ENCODE peak calls at places on chromosomes 11 and 22, in four cellular contexts. One of them, this sample, is unnamed. For H3K4me1 and H3K9me3, the result is how much of the 10 kb centered on the place peaks cover.

GRCh38 chr22:28247667-28248363 is 328.8 kb upstream of the PITPNB start:
- DNase-seq in colonic mucosa: no peak
- DNase-seq in PC-9: no peak
- DNase-seq in HCT116: no peak
- DNase-seq in this sample: no peak

GRCh38 chr11:46977940-46978595 is 41.5 kb downstream of the CSTPP1 start:
- DNase-seq in colonic mucosa: no peak
- DNase-seq in PC-9: no peak
- DNase-seq in HCT116: no peak
- DNase-seq in this sample: no peak

GRCh38 chr22:24400726-24401596 is 26.4 kb upstream of the ADORA2A start:
- DNase-seq in colonic mucosa: no peak
- DNase-seq in PC-9: no peak
- DNase-seq in HCT116: no peak
- DNase-seq in this sample: no peak

GRCh38 chr11:134637091-134638015 is 225.3 kb upstream of the B3GAT1 start:
- DNase-seq in colonic mucosa: peak
- DNase-seq in PC-9: no peak
- DNase-seq in HCT116: no peak
- DNase-seq in this sample: no peak

GRCh38 chr22:36734171-36735058 is 30.9 kb upstream of the CACNG2 start:
- DNase-seq in colonic mucosa: no peak
- DNase-seq in PC-9: no peak
- DNase-seq in HCT116: no peak
- DNase-seq in this sample: no peak

GRCh38 chr11:70142171-70142875 is 60.8 kb upstream of the FADD start:
- DNase-seq in colonic mucosa: no peak
- DNase-seq in PC-9: peak
- DNase-seq in HCT116: peak
- DNase-seq in this sample: no peak

GRCh38 chr11:100925935-100926334 is 203.7 kb downstream of the PGR start:
- DNase-seq in colonic mucosa: no peak
- DNase-seq in PC-9: no peak
- DNase-seq in HCT116: peak
- DNase-seq in this sample: no peak

GRCh38 chr11:75631086-75631694 is 37.6 kb downstream of the MAP6 start:
- DNase-seq in colonic mucosa: no peak
- DNase-seq in PC-9: no peak
- DNase-seq in HCT116: no peak
- DNase-seq in this sample: no peak

GRCh38 chr11:110859998-110860397 is 147.8 kb upstream of the ARHGAP20 start:
- DNase-seq in colonic mucosa: peak
- DNase-seq in PC-9: no peak
- DNase-seq in HCT116: no peak
- DNase-seq in this sample: peak

GRCh38 chr11:1882265-1883238 is 9.1 kb downstream of the PRR33 start:
- DNase-seq in colonic mucosa: peak
- DNase-seq in PC-9: peak
- DNase-seq in HCT116: peak
- DNase-seq in this sample: peak

GRCh38 chr11:95827661-95828060 is 37.4 kb downstream of the CEP57 start:
- DNase-seq in colonic mucosa: no peak
- DNase-seq in PC-9: no peak
- DNase-seq in HCT116: no peak
- DNase-seq in this sample: no peak

GRCh38 chr11:86069408-86070086 is 663 bp upstream of the PICALM start:
- DNase-seq in colonic mucosa: peak
- DNase-seq in PC-9: peak
- DNase-seq in HCT116: peak
- DNase-seq in this sample: no peak

GRCh38 chr11:14503023-14503422 is 3.4 kb upstream of the COPB1 start:
- DNase-seq in colonic mucosa: no peak
- DNase-seq in PC-9: no peak
- DNase-seq in HCT116: no peak
- DNase-seq in this sample: no peak

GRCh38 chr11:15742626-15743243 is 613.6 kb downstream of the SOX6 start:
- DNase-seq in colonic mucosa: no peak
- DNase-seq in PC-9: no peak
- DNase-seq in HCT116: no peak
- DNase-seq in this sample: no peak

GRCh38 chr22:39470462-39471335 is 13.9 kb downstream of the MGAT3 start:
- DNase-seq in colonic mucosa: no peak
- DNase-seq in PC-9: no peak
- DNase-seq in HCT116: no peak
- DNase-seq in this sample: no peak

GRCh38 chr22:42581762-42582716 is 28.3 kb downstream of the SERHL2 start:
- DNase-seq in colonic mucosa: peak
- DNase-seq in PC-9: peak
- DNase-seq in HCT116: peak
- DNase-seq in this sample: peak

GRCh38 chr11:133576351-133576750 is 44.0 kb upstream of the OPCML start:
- DNase-seq in colonic mucosa: no peak
- DNase-seq in PC-9: no peak
- DNase-seq in HCT116: no peak
- DNase-seq in this sample: no peak

GRCh38 chr22:36334081-36334831 is 53.5 kb downstream of the MYH9 start:
- DNase-seq in colonic mucosa: peak
- DNase-seq in PC-9: peak
- DNase-seq in HCT116: no peak
- DNase-seq in this sample: no peak

DNA sequence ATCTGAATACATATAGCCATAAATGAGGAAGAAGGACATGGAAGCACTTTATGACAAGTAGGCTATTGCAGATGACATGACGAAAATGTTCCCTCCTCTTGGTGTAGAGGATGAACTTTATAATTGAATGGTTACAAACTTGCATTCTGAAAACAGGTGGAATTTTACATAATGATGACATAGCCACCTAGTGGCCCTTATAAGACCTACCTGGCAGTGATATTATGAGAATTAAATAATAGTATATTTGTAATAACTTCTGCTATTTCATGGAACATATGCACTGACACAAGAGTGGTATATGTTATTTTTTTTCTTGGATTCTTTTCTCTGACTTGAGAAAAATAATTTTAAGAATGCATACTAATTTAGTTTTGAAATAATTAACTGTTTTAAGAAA is 22.9 kb downstream of the TRIM22 start:
- DNase-seq in colonic mucosa: no peak
- DNase-seq in PC-9: no peak
- DNase-seq in HCT116: peak
- DNase-seq in this sample: no peak
- TF ChIP-seq CTCF in colonic mucosa: no peak
- TF ChIP-seq CTCF in PC-9: peak
- TF ChIP-seq CTCF in HCT116: peak
- TF ChIP-seq CTCF in this sample: no peak

GRCh38 chr11:121451982-121452608 is at the start of gene SORL1:
- DNase-seq in colonic mucosa: peak
- DNase-seq in PC-9: peak
- DNase-seq in HCT116: no peak
- DNase-seq in this sample: peak
- H3K4me1 ChIP-seq in colonic mucosa: under half
- H3K4me1 ChIP-seq in PC-9: under half
- H3K4me1 ChIP-seq in HCT116: under half
- H3K4me1 ChIP-seq in this sample: under half

DNA sequence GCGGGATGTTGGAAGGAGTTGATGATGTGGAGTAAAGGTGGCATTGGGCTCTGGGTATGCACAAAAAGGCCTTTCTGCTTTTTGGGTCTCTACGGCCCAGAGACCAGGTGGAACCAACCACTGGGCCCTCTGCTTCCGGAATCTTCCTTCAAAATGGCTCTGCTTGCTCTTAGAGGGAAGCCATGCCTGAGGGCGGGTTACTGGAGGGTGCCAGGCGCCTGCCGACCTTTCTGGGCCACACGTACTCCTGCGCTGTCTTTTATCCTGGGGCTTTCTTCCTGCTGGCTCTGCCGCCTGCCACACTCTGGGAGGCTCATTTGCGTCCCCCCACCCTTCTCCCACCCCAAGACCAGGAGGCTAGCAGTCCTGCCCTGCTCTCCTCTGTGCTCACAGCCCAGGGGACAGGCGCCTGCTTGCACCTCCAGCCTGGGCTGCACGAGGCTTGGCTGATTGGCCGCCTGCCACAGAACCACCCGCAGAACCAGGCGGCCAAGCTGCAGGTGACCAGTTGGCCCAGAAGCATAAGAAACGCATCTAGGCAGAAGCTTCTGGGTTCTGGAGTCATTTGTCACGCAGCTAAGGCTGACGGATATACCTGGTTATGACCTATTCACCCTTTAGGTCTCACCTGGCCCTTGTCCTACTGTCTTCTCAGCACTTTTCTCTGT is 536.9 kb downstream of the TBC1D22A start:
- DNase-seq in colonic mucosa: no peak
- DNase-seq in PC-9: no peak
- DNase-seq in HCT116: no peak
- DNase-seq in this sample: no peak
- H3K9me3 ChIP-seq in colonic mucosa: under half
- H3K9me3 ChIP-seq in PC-9: under half
- H3K9me3 ChIP-seq in HCT116: under half
- H3K9me3 ChIP-seq in this sample: under half

DNA sequence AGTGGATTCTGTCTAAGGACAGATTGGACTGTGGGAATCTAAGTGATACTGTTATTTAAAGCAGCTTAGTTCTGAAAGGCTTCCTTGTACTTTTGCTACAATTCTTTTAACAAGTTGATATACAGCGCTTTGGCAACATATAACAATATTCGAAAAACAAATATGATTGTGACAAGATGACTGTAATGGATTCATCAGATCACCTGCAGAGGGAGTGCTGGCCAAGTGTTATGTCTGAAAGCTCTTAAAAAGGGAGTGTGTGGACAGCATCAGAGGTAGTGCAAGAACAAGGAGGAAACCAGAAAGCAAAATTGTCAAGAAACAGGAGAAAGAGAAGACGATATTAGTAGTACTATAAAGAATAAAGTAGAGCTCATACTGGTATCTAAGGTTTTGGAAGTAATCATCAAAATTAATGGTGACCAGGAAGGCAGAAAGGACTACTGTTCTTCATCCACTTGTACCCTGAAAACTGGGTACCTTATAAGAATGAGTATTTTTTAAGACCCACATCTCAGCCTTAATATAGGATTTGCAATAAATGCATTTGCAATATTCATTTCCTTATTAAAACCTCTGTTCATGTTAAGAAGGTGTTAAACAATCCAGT is 1112.0 kb upstream of the CCDC90B start:
- DNase-seq in colonic mucosa: no peak
- DNase-seq in PC-9: no peak
- DNase-seq in HCT116: no peak
- DNase-seq in this sample: no peak
- TF ChIP-seq CTCF in colonic mucosa: no peak
- TF ChIP-seq CTCF in PC-9: peak
- TF ChIP-seq CTCF in HCT116: no peak
- TF ChIP-seq CTCF in this sample: no peak

DNA sequence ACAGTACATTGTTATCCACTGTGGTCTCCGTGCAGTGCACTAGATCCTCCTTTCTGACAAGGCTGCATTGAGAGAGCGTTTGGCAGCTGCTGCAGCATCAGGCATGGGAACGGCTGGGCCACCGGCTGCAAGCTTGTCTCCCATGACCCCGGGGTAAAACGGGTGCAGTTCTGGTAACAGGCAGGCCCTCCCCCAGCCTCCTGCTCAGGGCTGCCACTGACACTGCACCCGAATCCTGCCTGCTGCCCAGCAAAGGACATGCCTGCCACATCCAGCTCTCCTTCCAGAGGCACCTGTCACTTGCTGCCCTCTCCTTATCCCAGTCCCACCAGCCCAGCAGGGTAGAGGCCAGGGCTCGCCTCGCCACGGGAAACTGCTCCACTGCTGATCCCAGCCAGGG is 124.5 kb upstream of the TMEM45B start:
- DNase-seq in colonic mucosa: no peak
- DNase-seq in PC-9: no peak
- DNase-seq in HCT116: no peak
- DNase-seq in this sample: no peak
- H3K4me1 ChIP-seq in colonic mucosa: under half
- H3K4me1 ChIP-seq in PC-9: under half
- H3K4me1 ChIP-seq in HCT116: under half
- H3K4me1 ChIP-seq in this sample: under half